ENCODE peak calls at places on chromosomes 5 and 9, in four cellular contexts. O is lung, Z is astrocyte, G is sigmoid colon. U is an unnamed sample.

GRCh38 chr9:91889161-91889560 is 60.9 kb downstream of the ROR2 start:
- DNase-seq in O (no peak), Z (no peak), G (no peak), U (no peak)

GRCh38 chr5:37921452-37921851 is 81.6 kb upstream of the GDNF start:
- DNase-seq in O (no peak), Z (no peak), G (no peak), U (no peak)

GRCh38 chr9:121353246-121353975 is 16.6 kb downstream of the STOM start:
- DNase-seq in O (no peak), Z (no peak), G (no peak), U (no peak)

GRCh38 chr5:65800775-65801174 is 78.8 kb downstream of the NLN start:
- DNase-seq in O (no peak), Z (no peak), G (no peak), U (no peak)

GRCh38 chr9:137220317-137221094 is 1.5 kb downstream of the RNF208 start:
- DNase-seq in O (no peak), Z (no peak), G (no peak), U (no peak)

GRCh38 chr5:37875051-37875787 is 35.4 kb upstream of the GDNF start:
- DNase-seq in O (no peak), Z (peak; percentile 78), G (no peak), U (no peak)

GRCh38 chr9:134965851-134966250 is 48.1 kb upstream of the FCN1 start:
- DNase-seq in O (no peak), Z (no peak), G (peak; percentile 20), U (no peak)

GRCh38 chr9:81096667-81097066 is 592.7 kb downstream of the TLE1 start:
- DNase-seq in O (no peak), Z (no peak), G (no peak), U (no peak)

DNA sequence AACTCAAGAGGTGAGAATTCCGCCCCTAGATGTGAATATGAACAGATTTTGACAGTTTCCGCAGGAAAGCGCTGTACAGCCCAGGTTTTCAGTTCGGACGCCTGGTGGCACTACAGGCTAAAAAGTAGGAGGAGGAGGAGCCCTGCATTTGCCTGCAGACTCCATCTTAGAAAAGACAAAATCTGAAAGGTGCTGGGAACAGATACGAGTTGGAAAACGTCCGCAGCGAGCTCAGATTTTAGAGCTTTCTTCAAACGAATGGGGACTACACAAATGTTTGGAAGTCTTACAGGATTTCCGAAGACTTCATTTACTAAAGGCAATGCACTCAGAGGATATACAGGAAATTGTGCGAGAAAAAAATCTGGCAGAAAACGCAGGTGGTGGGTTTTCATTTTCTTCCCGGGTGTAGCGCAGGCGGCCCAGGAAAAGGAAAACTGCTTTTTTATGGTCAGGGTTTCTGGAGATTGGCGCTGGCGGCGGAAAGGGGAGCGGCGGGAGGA is 9.9 kb upstream of the PCDHB2 start:
- DNase-seq in O (peak; percentile 53), Z (peak; percentile 11), G (no peak), U (no peak)
- H3K4me3 ChIP-seq in O (peak overlapping the region; percentile 27), Z (peak overlapping the region; percentile 25), G (peak overlapping the region; percentile 45), U (peak overlapping the region; percentile 62)

GRCh38 chr9:97635026-97635425 is 1.4 kb downstream of the NCBP1 start:
- DNase-seq in O (no peak), Z (no peak), G (no peak), U (no peak)

GRCh38 chr9:97636903-97637302 is 3.3 kb downstream of the NCBP1 start:
- DNase-seq in O (no peak), Z (no peak), G (no peak), U (no peak)

GRCh38 chr9:97633859-97634485 is 351 bp downstream of the NCBP1 start:
- DNase-seq in O (no peak), Z (peak; percentile 4), G (no peak), U (no peak)

GRCh38 chr9:97640290-97640689 is 6.7 kb downstream of the NCBP1 start:
- DNase-seq in O (no peak), Z (no peak), G (no peak), U (no peak)

DNA sequence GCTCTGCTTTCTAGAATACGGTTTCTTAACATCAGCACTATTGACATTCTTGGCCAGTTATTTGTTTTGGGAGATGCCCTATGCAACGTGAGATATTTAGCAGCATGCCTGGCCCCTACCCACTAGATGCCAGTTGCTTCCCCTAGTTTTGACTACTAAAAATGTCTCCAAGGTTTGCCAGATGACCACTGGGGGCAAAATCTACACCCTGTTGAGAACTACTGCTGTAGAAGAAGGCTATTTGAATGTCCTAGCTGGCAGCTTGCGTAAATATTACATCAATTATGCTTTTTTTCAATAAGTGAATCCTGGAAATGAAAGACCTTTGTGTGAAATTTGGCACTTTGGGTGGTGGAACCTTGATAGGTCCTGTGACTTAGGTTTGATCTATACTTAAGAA is 5.0 kb downstream of the NCBP1 start:
- DNase-seq in O (no peak), Z (no peak), G (no peak), U (no peak)
- TF ChIP-seq CTCF in O (no peak), Z (peak; percentile 25), G (no peak), U (no peak)

GRCh38 chr9:3526903-3527652 is 1.3 kb upstream of the RFX3 start:
- DNase-seq in O (no peak), Z (no peak), G (no peak), U (peak; percentile 13)
- H3K27me3 ChIP-seq in O (no peaks in the 10 kb centered on the region), Z (no peaks in the 10 kb centered on the region), G (no peaks in the 10 kb centered on the region), U (no peaks in the 10 kb centered on the region)

GRCh38 chr5:125316386-125316785 is 569.9 kb upstream of the ZNF608 start:
- DNase-seq in O (no peak), Z (no peak), G (no peak), U (no peak)
- H3K4me3 ChIP-seq in O (no peak overlapping the region), Z (no peak overlapping the region), G (no peak overlapping the region), U (no peak overlapping the region)

GRCh38 chr9:36913393-36914211 is 120.5 kb downstream of the PAX5 start:
- DNase-seq in O (no peak), Z (no peak), G (peak; percentile 39), U (no peak)

GRCh38 chr9:36912620-36913019 is 121.4 kb downstream of the PAX5 start:
- DNase-seq in O (no peak), Z (no peak), G (no peak), U (no peak)

GRCh38 chr9:36911601-36912412 is 122.3 kb downstream of the PAX5 start:
- DNase-seq in O (no peak), Z (no peak), G (peak; percentile 54), U (no peak)

GRCh38 chr9:36914212-36914577 is 119.9 kb downstream of the PAX5 start:
- DNase-seq in O (no peak), Z (no peak), G (no peak), U (no peak)

DNA sequence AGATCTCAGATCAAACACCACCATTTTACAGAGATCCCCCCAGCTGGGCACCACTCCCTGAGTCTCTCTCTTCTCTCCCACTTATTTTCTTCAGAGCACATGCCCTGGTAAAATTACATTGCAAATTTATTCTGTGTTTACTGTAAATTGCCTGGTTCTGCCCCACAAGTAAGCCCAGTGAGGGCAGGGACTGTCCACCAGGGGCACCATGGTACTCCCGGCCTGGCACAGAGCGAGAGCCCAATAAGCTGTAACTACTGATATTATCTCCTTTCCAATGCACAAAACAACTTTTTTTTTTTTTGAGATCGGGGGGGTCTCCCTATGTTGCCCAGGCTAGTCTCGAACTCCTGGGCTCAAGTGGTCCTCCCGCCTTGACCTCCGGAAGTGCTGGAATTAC is 123.0 kb downstream of the PAX5 start:
- DNase-seq in O (no peak), Z (no peak), G (peak; percentile 32), U (no peak)
- TF ChIP-seq CTCF in O (no peak), Z (no peak), G (no peak), U (no peak)